ENCODE peak calls at places on chromosome 15, in four cellular contexts. One of them, this sample, is unnamed.

GRCh38 chr15:38683382-38684242 is 119.0 kb upstream of the RASGRP1 start:
- DNase-seq in SK-N-SH: peak; percentile 43
- DNase-seq in HCT116: peak; percentile 27
- DNase-seq in K562: peak; percentile 62
- DNase-seq in this sample: peak; percentile 27

GRCh38 chr15:39133201-39133600 is 447.7 kb upstream of the THBS1 start:
- DNase-seq in K562: peak; percentile 4
- DNase-seq in HCT116: no peak
- DNase-seq in SK-N-SH: no peak
- DNase-seq in this sample: no peak

GRCh38 chr15:62928242-62928995 is 114.1 kb upstream of the TPM1 start:
- DNase-seq in K562: peak; percentile 34
- DNase-seq in HCT116: no peak
- DNase-seq in SK-N-SH: peak; percentile 60
- DNase-seq in this sample: peak; percentile 37

GRCh38 chr15:39511000-39511914 is 69.6 kb upstream of the THBS1 start:
- DNase-seq in SK-N-SH: no peak
- DNase-seq in K562: peak; percentile 55
- DNase-seq in HCT116: peak; percentile 0
- DNase-seq in this sample: no peak

GRCh38 chr15:38389924-38390542 is 63.9 kb upstream of the FAM98B start:
- DNase-seq in HCT116: peak; percentile 37
- DNase-seq in SK-N-SH: peak; percentile 51
- DNase-seq in K562: peak; percentile 78
- DNase-seq in this sample: peak; percentile 58

GRCh38 chr15:90603893-90604292 is 74.2 kb downstream of the CRTC3 start:
- DNase-seq in K562: peak; percentile 31
- DNase-seq in HCT116: no peak
- DNase-seq in SK-N-SH: no peak
- DNase-seq in this sample: no peak

GRCh38 chr15:69537888-69538287 is 85.3 kb downstream of the RPLP1 start:
- DNase-seq in SK-N-SH: peak; percentile 67
- DNase-seq in HCT116: no peak
- DNase-seq in K562: no peak
- DNase-seq in this sample: no peak

GRCh38 chr15:68277605-68278344 is at the start of gene FEM1B:
- DNase-seq in SK-N-SH: peak; percentile 93
- DNase-seq in HCT116: peak; percentile 81
- DNase-seq in K562: peak; percentile 92
- DNase-seq in this sample: peak; percentile 83

GRCh38 chr15:90681480-90681879 is 35.7 kb upstream of the BLM start:
- DNase-seq in SK-N-SH: no peak
- DNase-seq in HCT116: no peak
- DNase-seq in K562: no peak
- DNase-seq in this sample: no peak

GRCh38 chr15:68047826-68048225 is 6.3 kb upstream of the PIAS1 start:
- DNase-seq in SK-N-SH: no peak
- DNase-seq in HCT116: no peak
- DNase-seq in K562: no peak
- DNase-seq in this sample: no peak

GRCh38 chr15:67882487-67883227 is 42.8 kb upstream of the RNU6-1 start:
- DNase-seq in HCT116: no peak
- DNase-seq in K562: peak; percentile 93
- DNase-seq in SK-N-SH: no peak
- DNase-seq in this sample: no peak

GRCh38 chr15:85380860-85381535 is 595 bp downstream of the AKAP13 start:
- DNase-seq in K562: no peak
- DNase-seq in HCT116: no peak
- DNase-seq in SK-N-SH: peak; percentile 88
- DNase-seq in this sample: no peak

GRCh38 chr15:77002954-77003912 is 8.3 kb downstream of the PSTPIP1 start:
- DNase-seq in HCT116: no peak
- DNase-seq in SK-N-SH: no peak
- DNase-seq in K562: no peak
- DNase-seq in this sample: no peak

GRCh38 chr15:51869074-51869425 is 39.6 kb downstream of the TMOD3 start:
- DNase-seq in HCT116: peak; percentile 85
- DNase-seq in K562: peak; percentile 30
- DNase-seq in SK-N-SH: peak; percentile 32
- DNase-seq in this sample: peak; percentile 36

GRCh38 chr15:55389276-55389631 is 18.9 kb downstream of the CCPG1 start:
- DNase-seq in HCT116: no peak
- DNase-seq in SK-N-SH: no peak
- DNase-seq in K562: no peak
- DNase-seq in this sample: no peak

GRCh38 chr15:39188930-39189329 is 391.9 kb upstream of the THBS1 start:
- DNase-seq in HCT116: peak; percentile 44
- DNase-seq in K562: no peak
- DNase-seq in SK-N-SH: no peak
- DNase-seq in this sample: peak; percentile 37

GRCh38 chr15:70200511-70200991 is 102.8 kb upstream of the TLE3 start:
- DNase-seq in SK-N-SH: peak; percentile 80
- DNase-seq in K562: peak; percentile 23
- DNase-seq in HCT116: no peak
- DNase-seq in this sample: no peak

GRCh38 chr15:74541494-74542191 is 623 bp downstream of the ARID3B start:
- DNase-seq in HCT116: no peak
- DNase-seq in SK-N-SH: peak; percentile 68
- DNase-seq in K562: peak; percentile 85
- DNase-seq in this sample: peak; percentile 29
- TF ChIP-seq REST in HCT116: no peak
- TF ChIP-seq REST in SK-N-SH: no peak
- TF ChIP-seq REST in K562: no peak
- TF ChIP-seq REST in this sample: no peak

DNA sequence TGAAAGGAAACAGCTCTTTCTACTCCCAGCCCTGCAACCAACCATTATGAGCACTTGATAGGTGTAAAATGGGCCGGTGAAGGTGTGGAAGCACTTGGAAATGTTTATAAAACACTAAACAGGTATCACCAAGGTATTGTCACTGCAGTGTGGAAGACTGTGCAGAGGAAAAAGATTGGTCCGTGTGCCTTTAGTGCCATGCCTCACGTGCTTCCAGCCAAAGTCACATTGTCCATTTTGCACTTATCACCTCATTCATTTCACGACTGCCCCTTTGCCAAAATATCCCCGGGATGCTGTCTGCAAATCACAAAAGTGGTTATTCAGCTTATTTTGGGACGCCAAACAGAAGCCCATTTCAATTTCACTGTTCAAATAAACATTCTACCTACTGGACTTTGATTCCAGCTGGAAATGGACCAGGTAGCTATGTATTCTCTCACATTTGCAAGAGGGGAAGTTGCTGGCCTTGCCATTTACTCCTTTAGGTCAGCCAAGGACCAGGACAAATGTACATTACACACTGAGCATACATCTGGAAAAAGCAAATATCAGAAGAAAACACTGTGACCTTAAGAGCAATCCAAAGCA is 58.4 kb downstream of the ARRDC4 start:
- DNase-seq in K562: no peak
- DNase-seq in SK-N-SH: no peak
- DNase-seq in HCT116: no peak
- DNase-seq in this sample: no peak
- TF ChIP-seq ELF1 in K562: no peak
- TF ChIP-seq ELF1 in SK-N-SH: no peak
- TF ChIP-seq ELF1 in HCT116: no peak
- TF ChIP-seq ELF1 in this sample: no peak

GRCh38 chr15:72118400-72118978 is at the start of gene SENP8:
- DNase-seq in SK-N-SH: peak; percentile 80
- DNase-seq in HCT116: no peak
- DNase-seq in K562: no peak
- DNase-seq in this sample: no peak

GRCh38 chr15:72116680-72117447 is 1.1 kb downstream of the MYO9A start:
- DNase-seq in HCT116: no peak
- DNase-seq in SK-N-SH: no peak
- DNase-seq in K562: peak; percentile 44
- DNase-seq in this sample: no peak

GRCh38 chr15:72117448-72117697 is 577 bp downstream of the MYO9A start:
- DNase-seq in SK-N-SH: peak; percentile 79
- DNase-seq in K562: no peak
- DNase-seq in HCT116: peak; percentile 40
- DNase-seq in this sample: peak; percentile 32

GRCh38 chr15:72113347-72114031 is 4.5 kb downstream of the MYO9A start:
- DNase-seq in SK-N-SH: no peak
- DNase-seq in K562: no peak
- DNase-seq in HCT116: no peak
- DNase-seq in this sample: no peak

DNA sequence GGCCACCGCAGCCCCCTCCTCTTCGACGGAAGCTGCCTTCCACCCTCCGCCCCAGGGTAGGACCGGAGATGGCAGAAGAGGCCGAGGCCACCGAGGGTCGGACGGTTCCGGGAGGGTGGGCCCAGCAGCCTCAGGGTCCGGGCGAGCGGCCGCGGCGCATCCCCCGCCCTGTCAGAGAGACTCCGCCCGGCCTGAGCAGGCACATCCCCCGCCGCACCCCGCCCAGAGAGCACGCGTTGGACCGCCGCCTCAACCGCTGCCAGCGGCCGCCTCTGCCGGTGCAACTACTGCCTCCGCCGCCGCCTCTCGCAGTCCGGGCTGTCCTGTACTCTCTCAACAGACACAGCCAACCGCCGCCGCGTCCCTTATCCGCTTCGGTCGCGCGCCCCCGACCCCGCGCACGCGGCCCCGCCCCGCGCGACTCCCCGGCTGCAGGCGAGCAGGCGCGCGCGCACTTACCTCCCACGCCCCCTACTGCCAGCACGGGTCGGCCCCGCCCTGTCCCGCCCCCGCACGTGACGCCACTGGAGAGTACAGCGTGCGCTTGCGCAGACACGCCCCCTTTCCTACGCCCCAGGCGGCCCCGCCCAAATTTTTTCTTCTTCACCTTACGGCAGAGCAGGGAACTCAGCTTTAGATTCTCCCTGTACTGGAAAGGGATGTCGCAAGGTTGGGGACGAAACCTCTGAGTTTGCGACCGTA is at the start of gene MYO9A:
- DNase-seq in K562: peak; percentile 98
- DNase-seq in SK-N-SH: peak; percentile 99
- DNase-seq in HCT116: peak; percentile 97
- DNase-seq in this sample: peak; percentile 97
- TF ChIP-seq REST in K562: no peak
- TF ChIP-seq REST in SK-N-SH: no peak
- TF ChIP-seq REST in HCT116: no peak
- TF ChIP-seq REST in this sample: no peak

DNA sequence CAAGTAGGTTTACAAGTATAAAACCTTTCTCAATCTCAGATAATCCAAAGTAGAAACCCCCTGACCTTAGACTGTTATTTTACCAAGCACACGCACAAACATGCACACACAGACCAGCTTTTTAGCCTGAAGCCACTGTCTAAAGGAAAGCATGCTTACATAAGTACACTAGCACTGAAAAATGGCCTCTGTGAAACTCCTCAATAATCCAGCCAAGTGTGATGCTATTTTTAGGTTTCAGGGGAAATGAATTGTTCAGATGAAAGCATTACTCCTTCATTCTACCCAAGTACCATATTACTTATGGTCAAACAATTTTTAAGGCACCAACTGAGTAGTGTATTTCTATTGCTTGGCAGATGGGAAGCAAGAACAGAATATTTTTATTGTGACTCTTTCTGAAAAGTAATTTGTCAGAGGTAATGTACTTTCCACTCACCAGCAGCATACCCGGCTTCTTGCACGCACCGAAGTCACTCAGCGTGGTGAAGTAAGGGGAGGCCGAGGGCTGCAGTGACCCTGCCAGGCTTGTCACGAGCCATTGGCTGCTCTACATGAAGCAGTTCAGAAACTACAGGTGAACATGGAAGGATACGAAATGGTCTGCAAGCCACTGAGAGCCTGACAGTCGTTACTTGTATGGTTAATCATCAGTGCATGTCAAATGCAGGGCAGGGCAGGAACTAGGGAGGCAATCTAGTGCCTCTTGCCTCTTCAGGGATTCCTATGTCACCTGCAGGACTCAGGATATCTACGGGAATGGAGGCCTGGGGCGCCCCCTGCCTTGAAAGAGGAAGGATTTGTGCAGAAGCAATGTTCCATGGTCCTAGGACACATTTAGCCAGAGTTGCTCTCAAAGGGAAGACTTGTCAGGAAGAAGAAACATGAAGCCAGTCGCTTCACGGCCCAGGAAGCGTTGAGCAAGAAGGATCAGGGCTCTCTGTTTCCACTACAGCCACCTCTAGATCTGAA is 106.6 kb downstream of the GABRB3 start:
- DNase-seq in K562: peak; percentile 17
- DNase-seq in HCT116: no peak
- DNase-seq in SK-N-SH: no peak
- DNase-seq in this sample: no peak
- TF ChIP-seq ELF1 in K562: no peak
- TF ChIP-seq ELF1 in HCT116: no peak
- TF ChIP-seq ELF1 in SK-N-SH: no peak
- TF ChIP-seq ELF1 in this sample: no peak

GRCh38 chr15:72379856-72380255 is 4.0 kb upstream of the HEXA start:
- DNase-seq in SK-N-SH: no peak
- DNase-seq in K562: no peak
- DNase-seq in HCT116: no peak
- DNase-seq in this sample: no peak

GRCh38 chr15:72380743-72381142 is 4.9 kb upstream of the HEXA start:
- DNase-seq in SK-N-SH: no peak
- DNase-seq in HCT116: no peak
- DNase-seq in K562: no peak
- DNase-seq in this sample: no peak

GRCh38 chr15:72375501-72375845 is 341 bp downstream of the HEXA start:
- DNase-seq in HCT116: no peak
- DNase-seq in K562: no peak
- DNase-seq in SK-N-SH: no peak
- DNase-seq in this sample: no peak

DNA sequence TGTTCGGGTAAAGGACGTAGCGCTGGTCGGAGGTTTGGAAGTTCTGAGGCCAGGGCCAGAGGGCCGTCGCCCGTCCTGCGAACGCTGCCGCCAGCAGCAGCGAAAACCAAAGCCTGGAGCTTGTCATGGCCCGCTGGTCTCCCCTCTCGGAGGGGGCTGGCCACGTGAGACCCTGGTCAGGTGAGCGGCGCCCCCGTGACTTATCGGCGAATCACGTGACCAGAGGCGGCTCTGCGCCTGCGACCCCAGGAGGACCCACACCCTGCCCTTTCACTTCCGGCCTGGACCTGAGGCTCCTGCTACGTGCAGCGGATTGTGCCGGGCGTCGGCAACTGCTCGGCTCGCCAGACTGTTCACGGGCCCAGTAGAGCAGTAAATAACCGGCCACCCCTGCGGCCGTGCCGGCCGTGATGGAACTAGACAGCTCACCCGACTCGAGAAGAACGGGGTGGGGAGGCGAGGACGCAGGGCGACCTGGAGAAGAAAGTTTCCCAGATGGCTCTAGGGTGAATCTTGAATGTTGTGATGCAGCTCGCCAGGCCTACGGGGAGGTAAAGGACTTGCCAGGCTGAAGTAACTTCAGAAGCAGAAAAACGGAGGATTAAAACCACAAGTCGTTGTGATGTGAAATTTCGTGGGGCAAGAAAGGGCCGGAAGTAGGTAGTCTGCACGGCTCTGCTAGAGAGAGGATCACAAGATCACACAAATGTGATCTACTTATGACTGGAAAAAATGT is at the start of gene HEXA:
- DNase-seq in HCT116: peak; percentile 81
- DNase-seq in K562: peak; percentile 96
- DNase-seq in SK-N-SH: peak; percentile 99
- DNase-seq in this sample: peak; percentile 93
- TF ChIP-seq REST in HCT116: no peak
- TF ChIP-seq REST in K562: peak; percentile 28
- TF ChIP-seq REST in SK-N-SH: peak; percentile 60
- TF ChIP-seq REST in this sample: no peak